ENCODE peak calls at places on chromosomes 2 and 18, in seven cellular contexts. One of them, this sample, is unnamed.

GRCh38 chr18:7452331-7452730 is 114.8 kb upstream of the PTPRM start:
- DNase-seq in HEK293T: peak; percentile 68
- DNase-seq in stimulated activated CD4-positive, alpha-beta T cell treated with anti-CD3 and anti-CD28 coated beads, TNF-alpha, amount 100 ng/mL, for 1 hour: no peak
- DNase-seq in ELF-1: peak; percentile 72
- DNase-seq in ELR: peak; percentile 50
- DNase-seq in germinal center: peak; percentile 26
- DNase-seq in stimulated activated naive B cell treated with anti-CD40 and anti-IgM and Interleukin-4, amounts not matched to agents 10 μg/mL and 1 μg/mL and 100 μg/mL, for 72 hours: no peak
- DNase-seq in this sample: peak; percentile 9

GRCh38 chr2:30361751-30362394 is 85.2 kb upstream of the LCLAT1 start:
- DNase-seq in germinal center: no peak
- DNase-seq in stimulated activated CD4-positive, alpha-beta T cell treated with anti-CD3 and anti-CD28 coated beads, TNF-alpha, amount 100 ng/mL, for 1 hour: no peak
- DNase-seq in ELR: no peak
- DNase-seq in ELF-1: no peak
- DNase-seq in HEK293T: no peak
- DNase-seq in stimulated activated naive B cell treated with anti-CD40 and anti-IgM and Interleukin-4, amounts not matched to agents 10 μg/mL and 1 μg/mL and 100 μg/mL, for 72 hours: no peak
- DNase-seq in this sample: no peak

GRCh38 chr2:189076572-189076971 is 102.4 kb downstream of the COL3A1 start:
- DNase-seq in ELF-1: no peak
- DNase-seq in HEK293T: no peak
- DNase-seq in ELR: peak; percentile 59
- DNase-seq in stimulated activated CD4-positive, alpha-beta T cell treated with anti-CD3 and anti-CD28 coated beads, TNF-alpha, amount 100 ng/mL, for 1 hour: no peak
- DNase-seq in stimulated activated naive B cell treated with anti-CD40 and anti-IgM and Interleukin-4, amounts not matched to agents 10 μg/mL and 1 μg/mL and 100 μg/mL, for 72 hours: no peak
- DNase-seq in germinal center: no peak
- DNase-seq in this sample: no peak

GRCh38 chr2:73759904-73760303 is 20.0 kb downstream of the DUSP11 start:
- DNase-seq in ELR: no peak
- DNase-seq in germinal center: no peak
- DNase-seq in ELF-1: no peak
- DNase-seq in HEK293T: no peak
- DNase-seq in stimulated activated CD4-positive, alpha-beta T cell treated with anti-CD3 and anti-CD28 coated beads, TNF-alpha, amount 100 ng/mL, for 1 hour: no peak
- DNase-seq in stimulated activated naive B cell treated with anti-CD40 and anti-IgM and Interleukin-4, amounts not matched to agents 10 μg/mL and 1 μg/mL and 100 μg/mL, for 72 hours: no peak
- DNase-seq in this sample: no peak

GRCh38 chr2:26070684-26071189 is 36.9 kb downstream of the RAB10 start:
- DNase-seq in ELR: no peak
- DNase-seq in stimulated activated naive B cell treated with anti-CD40 and anti-IgM and Interleukin-4, amounts not matched to agents 10 μg/mL and 1 μg/mL and 100 μg/mL, for 72 hours: no peak
- DNase-seq in HEK293T: no peak
- DNase-seq in stimulated activated CD4-positive, alpha-beta T cell treated with anti-CD3 and anti-CD28 coated beads, TNF-alpha, amount 100 ng/mL, for 1 hour: no peak
- DNase-seq in germinal center: no peak
- DNase-seq in ELF-1: no peak
- DNase-seq in this sample: no peak

GRCh38 chr2:217853301-217853881 is 149.4 kb downstream of the TNS1 start:
- DNase-seq in ELR: peak; percentile 28
- DNase-seq in stimulated activated naive B cell treated with anti-CD40 and anti-IgM and Interleukin-4, amounts not matched to agents 10 μg/mL and 1 μg/mL and 100 μg/mL, for 72 hours: no peak
- DNase-seq in HEK293T: no peak
- DNase-seq in germinal center: no peak
- DNase-seq in stimulated activated CD4-positive, alpha-beta T cell treated with anti-CD3 and anti-CD28 coated beads, TNF-alpha, amount 100 ng/mL, for 1 hour: no peak
- DNase-seq in ELF-1: no peak
- DNase-seq in this sample: no peak

GRCh38 chr2:241357531-241357930 is 1.4 kb downstream of the FARP2 start:
- DNase-seq in HEK293T: no peak
- DNase-seq in stimulated activated naive B cell treated with anti-CD40 and anti-IgM and Interleukin-4, amounts not matched to agents 10 μg/mL and 1 μg/mL and 100 μg/mL, for 72 hours: no peak
- DNase-seq in ELF-1: no peak
- DNase-seq in germinal center: no peak
- DNase-seq in stimulated activated CD4-positive, alpha-beta T cell treated with anti-CD3 and anti-CD28 coated beads, TNF-alpha, amount 100 ng/mL, for 1 hour: no peak
- DNase-seq in ELR: no peak
- DNase-seq in this sample: no peak

GRCh38 chr18:38077219-38077618 is 511.6 kb upstream of the CELF4 start:
- DNase-seq in stimulated activated naive B cell treated with anti-CD40 and anti-IgM and Interleukin-4, amounts not matched to agents 10 μg/mL and 1 μg/mL and 100 μg/mL, for 72 hours: no peak
- DNase-seq in ELR: no peak
- DNase-seq in germinal center: no peak
- DNase-seq in stimulated activated CD4-positive, alpha-beta T cell treated with anti-CD3 and anti-CD28 coated beads, TNF-alpha, amount 100 ng/mL, for 1 hour: no peak
- DNase-seq in HEK293T: no peak
- DNase-seq in ELF-1: peak; percentile 11
- DNase-seq in this sample: no peak

GRCh38 chr18:48678237-48679115 is 139.6 kb downstream of the CTIF start:
- DNase-seq in stimulated activated naive B cell treated with anti-CD40 and anti-IgM and Interleukin-4, amounts not matched to agents 10 μg/mL and 1 μg/mL and 100 μg/mL, for 72 hours: no peak
- DNase-seq in ELR: no peak
- DNase-seq in germinal center: no peak
- DNase-seq in ELF-1: no peak
- DNase-seq in HEK293T: no peak
- DNase-seq in stimulated activated CD4-positive, alpha-beta T cell treated with anti-CD3 and anti-CD28 coated beads, TNF-alpha, amount 100 ng/mL, for 1 hour: no peak
- DNase-seq in this sample: no peak

GRCh38 chr2:20008703-20009102 is 3.8 kb downstream of the MATN3 start:
- DNase-seq in stimulated activated naive B cell treated with anti-CD40 and anti-IgM and Interleukin-4, amounts not matched to agents 10 μg/mL and 1 μg/mL and 100 μg/mL, for 72 hours: no peak
- DNase-seq in ELF-1: no peak
- DNase-seq in ELR: no peak
- DNase-seq in stimulated activated CD4-positive, alpha-beta T cell treated with anti-CD3 and anti-CD28 coated beads, TNF-alpha, amount 100 ng/mL, for 1 hour: no peak
- DNase-seq in germinal center: no peak
- DNase-seq in HEK293T: no peak
- DNase-seq in this sample: no peak

GRCh38 chr2:41718703-41719102 is 329.1 kb upstream of the PKDCC start:
- DNase-seq in ELR: no peak
- DNase-seq in stimulated activated naive B cell treated with anti-CD40 and anti-IgM and Interleukin-4, amounts not matched to agents 10 μg/mL and 1 μg/mL and 100 μg/mL, for 72 hours: no peak
- DNase-seq in stimulated activated CD4-positive, alpha-beta T cell treated with anti-CD3 and anti-CD28 coated beads, TNF-alpha, amount 100 ng/mL, for 1 hour: no peak
- DNase-seq in HEK293T: no peak
- DNase-seq in germinal center: no peak
- DNase-seq in ELF-1: no peak
- DNase-seq in this sample: no peak

GRCh38 chr2:152330235-152330866 is 4.6 kb upstream of the FMNL2 start:
- DNase-seq in ELR: no peak
- DNase-seq in stimulated activated CD4-positive, alpha-beta T cell treated with anti-CD3 and anti-CD28 coated beads, TNF-alpha, amount 100 ng/mL, for 1 hour: no peak
- DNase-seq in germinal center: no peak
- DNase-seq in HEK293T: no peak
- DNase-seq in stimulated activated naive B cell treated with anti-CD40 and anti-IgM and Interleukin-4, amounts not matched to agents 10 μg/mL and 1 μg/mL and 100 μg/mL, for 72 hours: no peak
- DNase-seq in ELF-1: no peak
- DNase-seq in this sample: no peak

GRCh38 chr2:240972636-240973521 is 25.5 kb upstream of the SNED1 start:
- DNase-seq in ELF-1: no peak
- DNase-seq in ELR: no peak
- DNase-seq in HEK293T: no peak
- DNase-seq in germinal center: no peak
- DNase-seq in stimulated activated naive B cell treated with anti-CD40 and anti-IgM and Interleukin-4, amounts not matched to agents 10 μg/mL and 1 μg/mL and 100 μg/mL, for 72 hours: no peak
- DNase-seq in stimulated activated CD4-positive, alpha-beta T cell treated with anti-CD3 and anti-CD28 coated beads, TNF-alpha, amount 100 ng/mL, for 1 hour: no peak
- DNase-seq in this sample: no peak

GRCh38 chr2:217399288-217399687 is 539.4 kb upstream of the TNP1 start:
- DNase-seq in germinal center: no peak
- DNase-seq in stimulated activated naive B cell treated with anti-CD40 and anti-IgM and Interleukin-4, amounts not matched to agents 10 μg/mL and 1 μg/mL and 100 μg/mL, for 72 hours: no peak
- DNase-seq in stimulated activated CD4-positive, alpha-beta T cell treated with anti-CD3 and anti-CD28 coated beads, TNF-alpha, amount 100 ng/mL, for 1 hour: no peak
- DNase-seq in ELF-1: no peak
- DNase-seq in HEK293T: no peak
- DNase-seq in ELR: peak; percentile 85
- DNase-seq in this sample: no peak

GRCh38 chr2:9937968-9938367 is 13.5 kb upstream of the GRHL1 start:
- DNase-seq in germinal center: no peak
- DNase-seq in stimulated activated naive B cell treated with anti-CD40 and anti-IgM and Interleukin-4, amounts not matched to agents 10 μg/mL and 1 μg/mL and 100 μg/mL, for 72 hours: no peak
- DNase-seq in ELR: no peak
- DNase-seq in HEK293T: no peak
- DNase-seq in stimulated activated CD4-positive, alpha-beta T cell treated with anti-CD3 and anti-CD28 coated beads, TNF-alpha, amount 100 ng/mL, for 1 hour: no peak
- DNase-seq in ELF-1: no peak
- DNase-seq in this sample: no peak

GRCh38 chr2:99956232-99957030 is 186.0 kb downstream of the AFF3 start:
- DNase-seq in germinal center: peak; percentile 12
- DNase-seq in ELR: no peak
- DNase-seq in stimulated activated CD4-positive, alpha-beta T cell treated with anti-CD3 and anti-CD28 coated beads, TNF-alpha, amount 100 ng/mL, for 1 hour: no peak
- DNase-seq in ELF-1: no peak
- DNase-seq in HEK293T: no peak
- DNase-seq in stimulated activated naive B cell treated with anti-CD40 and anti-IgM and Interleukin-4, amounts not matched to agents 10 μg/mL and 1 μg/mL and 100 μg/mL, for 72 hours: no peak
- DNase-seq in this sample: no peak

GRCh38 chr2:137980459-137980858 is 16.2 kb downstream of the HNMT start:
- DNase-seq in ELR: no peak
- DNase-seq in stimulated activated naive B cell treated with anti-CD40 and anti-IgM and Interleukin-4, amounts not matched to agents 10 μg/mL and 1 μg/mL and 100 μg/mL, for 72 hours: no peak
- DNase-seq in HEK293T: no peak
- DNase-seq in germinal center: no peak
- DNase-seq in stimulated activated CD4-positive, alpha-beta T cell treated with anti-CD3 and anti-CD28 coated beads, TNF-alpha, amount 100 ng/mL, for 1 hour: no peak
- DNase-seq in ELF-1: no peak
- DNase-seq in this sample: no peak

GRCh38 chr2:16261791-16262190 is 321.4 kb downstream of the MYCN start:
- DNase-seq in ELR: no peak
- DNase-seq in HEK293T: no peak
- DNase-seq in ELF-1: no peak
- DNase-seq in stimulated activated naive B cell treated with anti-CD40 and anti-IgM and Interleukin-4, amounts not matched to agents 10 μg/mL and 1 μg/mL and 100 μg/mL, for 72 hours: no peak
- DNase-seq in germinal center: no peak
- DNase-seq in stimulated activated CD4-positive, alpha-beta T cell treated with anti-CD3 and anti-CD28 coated beads, TNF-alpha, amount 100 ng/mL, for 1 hour: no peak
- DNase-seq in this sample: no peak

GRCh38 chr2:11809586-11810236 is 63.3 kb downstream of the LPIN1 start:
- DNase-seq in stimulated activated naive B cell treated with anti-CD40 and anti-IgM and Interleukin-4, amounts not matched to agents 10 μg/mL and 1 μg/mL and 100 μg/mL, for 72 hours: no peak
- DNase-seq in HEK293T: no peak
- DNase-seq in germinal center: no peak
- DNase-seq in stimulated activated CD4-positive, alpha-beta T cell treated with anti-CD3 and anti-CD28 coated beads, TNF-alpha, amount 100 ng/mL, for 1 hour: no peak
- DNase-seq in ELF-1: no peak
- DNase-seq in ELR: no peak
- DNase-seq in this sample: no peak

GRCh38 chr2:28683100-28683706 is 68.4 kb upstream of the PPP1CB start:
- DNase-seq in stimulated activated naive B cell treated with anti-CD40 and anti-IgM and Interleukin-4, amounts not matched to agents 10 μg/mL and 1 μg/mL and 100 μg/mL, for 72 hours: no peak
- DNase-seq in stimulated activated CD4-positive, alpha-beta T cell treated with anti-CD3 and anti-CD28 coated beads, TNF-alpha, amount 100 ng/mL, for 1 hour: no peak
- DNase-seq in germinal center: no peak
- DNase-seq in ELF-1: peak; percentile 97
- DNase-seq in ELR: peak; percentile 65
- DNase-seq in HEK293T: peak; percentile 51
- DNase-seq in this sample: no peak

GRCh38 chr18:46179306-46179705 is 75.1 kb downstream of the HAUS1 start:
- DNase-seq in HEK293T: no peak
- DNase-seq in germinal center: no peak
- DNase-seq in ELR: no peak
- DNase-seq in stimulated activated CD4-positive, alpha-beta T cell treated with anti-CD3 and anti-CD28 coated beads, TNF-alpha, amount 100 ng/mL, for 1 hour: no peak
- DNase-seq in ELF-1: no peak
- DNase-seq in stimulated activated naive B cell treated with anti-CD40 and anti-IgM and Interleukin-4, amounts not matched to agents 10 μg/mL and 1 μg/mL and 100 μg/mL, for 72 hours: no peak
- DNase-seq in this sample: no peak